ENCODE peak calls at places on chromosomes 11 and 22, in nine cellular contexts. Y is AG04450, O is HFFc6, C is MM.1S, N is HCT116, U is fibroblast of mammary gland, Z is AG04449, K is lower leg skin, X is endothelial cell. T is an unnamed sample.

GRCh38 chr11:77188323-77188911 is 60.4 kb downstream of the MYO7A start:
- DNase-seq in Z (peak), U (peak), X (peak), N (peak), Y (peak), K (peak), C (peak), O (peak), T (peak)

GRCh38 chr22:44580756-44581435 is 82.9 kb upstream of the RTL6 start:
- DNase-seq in X (no peak), O (no peak), U (no peak), Z (no peak), K (no peak), Y (no peak), C (no peak), N (no peak), T (no peak)

GRCh38 chr11:129117595-129118350 is 74.4 kb downstream of the ARHGAP32 start:
- DNase-seq in N (peak), O (peak), C (peak), U (peak), K (peak), X (peak), Z (peak), Y (peak), T (peak)

GRCh38 chr11:20470348-20470747 is 82.8 kb downstream of the PRMT3 start:
- DNase-seq in X (no peak), Z (no peak), U (no peak), C (no peak), N (no peak), Y (no peak), O (no peak), K (no peak), T (no peak)

GRCh38 chr11:107819361-107820014 is 39.1 kb downstream of the SLC35F2 start:
- DNase-seq in C (no peak), N (no peak), O (no peak), K (no peak), Y (no peak), Z (no peak), U (peak), X (no peak), T (no peak)

GRCh38 chr11:75440960-75441803 is 8.2 kb upstream of the KLHL35 start:
- DNase-seq in N (no peak), X (no peak), O (no peak), Z (no peak), K (no peak), U (no peak), C (no peak), Y (no peak), T (no peak)

GRCh38 chr22:23215294-23216204 is 35.2 kb downstream of the BCR start:
- DNase-seq in K (no peak), N (no peak), O (peak), C (no peak), U (peak), X (no peak), Y (no peak), Z (no peak), T (no peak)

GRCh38 chr11:75565221-75565814 is 3.3 kb downstream of the SERPINH1 start:
- DNase-seq in N (no peak), U (peak), X (no peak), O (peak), Z (no peak), C (no peak), Y (no peak), K (peak), T (no peak)

GRCh38 chr11:130168105-130168504 is 8.5 kb downstream of the ST14 start:
- DNase-seq in K (no peak), Y (peak), U (peak), Z (no peak), O (peak), C (no peak), X (no peak), N (no peak), T (no peak)

GRCh38 chr11:70601861-70602575 is 203.7 kb downstream of the CTTN start:
- DNase-seq in Z (no peak), K (no peak), U (no peak), C (no peak), X (no peak), Y (no peak), N (no peak), O (no peak), T (no peak)

GRCh38 chr11:487571-488021 is 19.4 kb downstream of the RNH1 start:
- DNase-seq in C (no peak), O (no peak), X (no peak), K (no peak), N (no peak), U (no peak), Z (no peak), Y (no peak), T (no peak)

GRCh38 chr11:67640021-67640757 is 626 bp upstream of the TBX10 start:
- DNase-seq in U (peak), N (peak), X (peak), O (peak), Y (no peak), C (peak), Z (no peak), K (peak), T (peak)

GRCh38 chr11:62120466-62120865 is 3.3 kb upstream of the INCENP start:
- DNase-seq in Y (no peak), O (no peak), N (no peak), Z (no peak), C (no peak), X (no peak), U (no peak), K (no peak), T (no peak)

GRCh38 chr22:19874307-19875060 is 19.8 kb upstream of the GNB1L start:
- DNase-seq in K (no peak), Z (no peak), Y (no peak), O (no peak), U (no peak), X (no peak), C (no peak), N (no peak), T (no peak)

GRCh38 chr11:102522332-102523207 is 8.0 kb downstream of the MMP7 start:
- DNase-seq in U (no peak), Z (no peak), Y (no peak), N (no peak), X (no peak), C (no peak), K (no peak), O (no peak), T (no peak)
- TF ChIP-seq CTCF in U (no peak), Z (no peak), Y (no peak), N (no peak), X (no peak), C (no peak), K (no peak), O (no peak), T (no peak)

DNA sequence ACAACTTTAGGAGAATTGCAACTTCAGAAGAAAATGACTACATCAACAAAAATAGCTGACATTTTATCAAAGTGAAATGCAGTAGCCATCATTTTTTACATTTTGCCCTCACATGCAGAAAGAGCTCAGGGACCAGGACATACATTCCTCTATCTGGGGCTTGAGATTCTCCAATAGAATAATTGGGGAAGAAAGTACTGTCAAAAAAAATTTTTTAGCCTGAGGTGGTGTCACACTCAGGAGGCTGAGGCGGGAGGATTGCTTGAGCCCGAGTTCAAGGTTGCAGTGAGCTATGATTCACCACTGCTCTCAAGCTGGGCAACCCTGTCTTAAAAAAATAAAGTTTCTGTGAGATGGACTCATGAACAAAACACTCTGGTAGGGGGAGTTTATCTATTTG is 32.2 kb upstream of the DEPDC7 start:
- DNase-seq in C (no peak), U (no peak), Z (no peak), O (no peak), N (no peak), K (no peak), Y (no peak), X (no peak), T (no peak)
- TF ChIP-seq CTCF in C (no peak), U (no peak), Z (no peak), O (no peak), N (no peak), K (no peak), Y (no peak), X (no peak), T (no peak)

DNA sequence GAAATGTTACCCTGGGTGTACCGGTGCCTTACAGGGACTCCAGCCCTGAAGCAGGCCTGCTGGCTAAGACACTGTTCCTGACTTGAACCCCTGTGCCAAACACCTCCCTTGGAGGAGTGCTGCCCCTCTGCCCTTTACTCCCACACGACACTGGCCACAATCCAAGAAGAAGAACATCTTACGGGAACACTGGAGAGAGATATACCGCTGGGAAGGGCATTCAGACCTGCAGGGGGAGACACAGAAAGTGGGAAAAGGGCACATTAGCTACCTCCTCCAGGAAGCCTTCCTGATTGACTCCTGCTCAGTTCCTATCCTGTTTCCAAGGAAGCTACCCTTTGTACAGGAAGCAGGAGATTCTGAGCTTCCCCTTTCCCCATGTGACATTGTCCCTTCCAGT is 18.7 kb downstream of the TMPRSS13 start:
- DNase-seq in N (no peak), K (no peak), X (no peak), O (no peak), U (no peak), Z (no peak), Y (no peak), C (no peak), T (no peak)
- TF ChIP-seq CTCF in N (no peak), K (no peak), X (no peak), O (no peak), U (peak), Z (no peak), Y (no peak), C (no peak), T (no peak)

DNA sequence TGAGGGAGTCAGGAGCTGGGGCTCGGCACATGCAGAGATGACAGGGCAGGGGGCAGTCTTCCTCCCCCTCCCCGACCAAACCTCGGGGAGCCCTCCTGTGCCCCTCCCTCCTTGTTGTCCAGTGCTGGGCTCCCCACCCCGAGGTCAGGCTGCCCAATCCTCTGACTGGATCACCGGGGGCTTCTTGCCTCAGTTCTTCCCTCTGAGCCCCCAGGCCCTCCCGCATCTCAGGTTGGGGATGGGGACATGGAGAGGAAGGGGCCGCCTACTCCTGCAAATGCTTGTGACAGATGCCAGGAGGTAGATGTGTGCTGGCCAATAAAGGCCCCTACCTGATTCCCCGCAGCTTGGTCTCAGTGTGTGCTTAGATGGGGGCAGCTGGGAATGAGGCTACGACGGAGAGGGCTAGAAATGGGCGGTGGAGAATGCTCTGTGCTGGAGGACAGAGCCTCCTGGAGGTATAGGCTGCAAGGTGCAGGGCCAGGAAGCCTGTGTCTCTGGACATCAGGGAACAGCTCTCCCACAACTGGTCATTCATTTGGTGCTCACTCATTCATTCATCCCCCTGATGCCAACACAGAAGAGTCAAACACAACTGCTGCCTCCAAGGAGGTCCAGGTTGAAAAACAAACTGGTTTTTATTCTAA is 8.4 kb downstream of the RHBDD3 start:
- DNase-seq in C (no peak), O (no peak), U (no peak), Z (no peak), K (no peak), N (no peak), X (no peak), Y (no peak), T (no peak)
- TF ChIP-seq CTCF in C (no peak), O (peak), U (peak), Z (no peak), K (no peak), N (no peak), X (no peak), Y (no peak), T (no peak)

DNA sequence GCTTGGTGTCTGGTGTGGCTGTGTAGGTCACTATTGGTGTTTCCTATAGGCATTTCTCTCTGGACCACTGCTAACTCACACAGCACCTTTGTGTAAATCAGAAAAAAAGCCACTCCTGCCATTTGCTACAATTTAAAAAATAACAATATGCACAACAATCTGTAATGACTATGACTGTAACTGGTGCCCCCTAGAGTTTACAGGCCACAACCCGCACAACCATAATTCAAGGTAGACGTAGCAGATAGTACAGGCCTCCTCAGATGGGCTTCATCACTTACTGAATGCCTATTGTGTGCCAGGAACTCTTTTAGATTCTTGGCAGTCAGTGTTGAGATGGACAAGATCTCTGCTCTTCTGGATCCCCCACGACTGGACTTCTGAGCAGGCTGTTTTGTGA is 47.7 kb downstream of the SYT9 start:
- DNase-seq in C (no peak), O (no peak), Z (no peak), X (no peak), N (no peak), U (no peak), K (no peak), Y (no peak), T (no peak)
- TF ChIP-seq CTCF in C (no peak), O (no peak), Z (no peak), X (no peak), N (no peak), U (no peak), K (no peak), Y (no peak), T (no peak)

DNA sequence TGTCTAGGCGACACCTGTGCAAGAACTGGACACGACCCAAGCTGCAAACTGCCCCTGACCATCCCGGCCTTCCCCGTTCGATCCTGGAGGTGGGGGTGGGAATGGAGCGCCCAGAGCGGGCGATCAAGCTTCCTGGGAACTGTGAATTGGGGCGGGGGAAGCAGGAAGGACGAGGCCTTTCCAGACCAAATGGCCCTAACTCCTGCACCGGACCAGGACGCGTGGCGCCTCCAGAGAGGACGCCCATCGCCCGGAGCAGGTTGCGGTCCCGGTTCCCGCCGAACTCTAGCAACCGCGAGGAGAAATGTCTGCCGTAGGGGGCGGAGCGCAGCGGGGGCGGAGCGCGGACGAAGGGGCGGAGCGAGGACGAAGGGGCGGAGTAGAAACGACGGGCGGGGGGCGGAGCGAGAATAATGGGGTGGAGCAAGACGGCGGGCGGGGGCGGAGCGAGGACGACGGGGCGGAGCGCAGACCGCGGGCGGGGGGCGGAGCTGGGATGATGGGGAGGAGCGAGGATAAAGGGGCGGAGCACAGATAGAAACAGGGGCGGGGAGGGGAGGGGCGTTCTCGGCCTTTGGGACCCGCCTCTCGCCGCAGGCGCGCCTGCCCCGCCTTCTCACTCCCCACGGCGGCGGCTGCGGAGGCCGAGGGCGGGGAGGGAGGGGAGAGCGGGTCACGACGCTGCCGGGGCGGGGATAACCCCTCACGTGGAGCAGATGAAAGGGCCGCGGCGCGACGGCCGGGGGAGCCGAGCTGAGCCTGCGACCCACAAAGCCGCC is at the start of gene ZNRF3:
- DNase-seq in C (peak), U (peak), Y (peak), O (peak), Z (peak), N (peak), K (peak), X (peak), T (peak)
- TF ChIP-seq CTCF in C (no peak), U (no peak), Y (no peak), O (no peak), Z (no peak), N (no peak), K (no peak), X (no peak), T (no peak)